ENCODE peak calls at places on chromosomes 4 and X, in seven cellular contexts. F is endothelial cell of umbilical vein, O is neural progenitor cell, A is psoas muscle, M is fibroblast of lung, X is cardiac muscle cell, W is OCI-LY7. I is an unnamed sample.
A peak's percentile ranks its signal among the peaks of the same experiment; 100 is the strongest.

GRCh38 chr4:77600521-77601451 is 4.8 kb upstream of the CXCL13 start:
- DNase-seq in F (peak; percentile 29), O (peak; percentile 64), A (no peak), M (peak; percentile 52), X (peak; percentile 61), W (peak; percentile 59), I (no peak)

GRCh38 chr4:25859429-25860148 is 3.2 kb downstream of the SEL1L3 start:
- DNase-seq in F (peak; percentile 63), O (no peak), A (no peak), M (no peak), X (peak; percentile 22), W (peak; percentile 80), I (no peak)

GRCh38 chr4:48653217-48654014 is 126.7 kb downstream of the FRYL start:
- DNase-seq in F (no peak), O (peak; percentile 20), A (peak; percentile 48), M (peak; percentile 80), X (peak; percentile 84), W (no peak), I (peak; percentile 23)

GRCh38 chrX:131262200-131262599 is 26.9 kb downstream of the IGSF1 start:
- DNase-seq in F (no peak), O (no peak), A (no peak), M (no peak), X (no peak), W (no peak), I (no peak)

GRCh38 chr4:18020145-18020670 is 1.3 kb downstream of the LCORL start:
- DNase-seq in F (peak; percentile 27), O (peak; percentile 18), A (no peak), M (peak; percentile 20), X (peak; percentile 37), W (peak; percentile 32), I (peak; percentile 9)

GRCh38 chr4:686371-687040 is 2.4 kb downstream of the SLC49A3 start:
- DNase-seq in F (no peak), O (no peak), A (no peak), M (no peak), X (no peak), W (no peak), I (no peak)

GRCh38 chr4:123046096-123046495 is 123.7 kb upstream of the NUDT6 start:
- DNase-seq in F (no peak), O (no peak), A (no peak), M (no peak), X (no peak), W (no peak), I (no peak)

GRCh38 chrX:63394872-63395271 is 43.7 kb upstream of the SPIN4 start:
- DNase-seq in F (no peak), O (no peak), A (no peak), M (no peak), X (no peak), W (no peak), I (no peak)

GRCh38 chr4:76105652-76106051 is 31.1 kb downstream of the ART3 start:
- DNase-seq in F (no peak), O (no peak), A (no peak), M (no peak), X (no peak), W (no peak), I (no peak)

GRCh38 chr4:184267206-184267608 is 49.5 kb upstream of the ENPP6 start:
- DNase-seq in F (no peak), O (no peak), A (no peak), M (no peak), X (no peak), W (peak; percentile 50), I (no peak)

GRCh38 chr4:7004331-7004730 is 38.8 kb upstream of the TADA2B start:
- DNase-seq in F (no peak), O (no peak), A (no peak), M (no peak), X (no peak), W (no peak), I (peak; percentile 80)

GRCh38 chr4:2829321-2829932 is 14.2 kb upstream of the ADD1 start:
- DNase-seq in F (no peak), O (no peak), A (no peak), M (no peak), X (no peak), W (no peak), I (no peak)

GRCh38 chr4:25525896-25526295 is 129.8 kb upstream of the SLC34A2 start:
- DNase-seq in F (no peak), O (no peak), A (no peak), M (no peak), X (no peak), W (no peak), I (no peak)

GRCh38 chrX:43655151-43655676 is 885 bp upstream of the MAOA start:
- DNase-seq in F (peak; percentile 36), O (peak; percentile 59), A (peak; percentile 43), M (peak; percentile 32), X (peak; percentile 56), W (no peak), I (no peak)

GRCh38 chr4:22780797-22781196 is 88.1 kb downstream of the GBA3 start:
- DNase-seq in F (no peak), O (no peak), A (no peak), M (no peak), X (no peak), W (no peak), I (no peak)

GRCh38 chr4:10384974-10385373 is 72.3 kb downstream of the ZNF518B start:
- DNase-seq in F (no peak), O (no peak), A (no peak), M (no peak), X (no peak), W (no peak), I (no peak)

GRCh38 chr4:30948653-30949052 is 228.5 kb downstream of the PCDH7 start:
- DNase-seq in F (peak; percentile 29), O (no peak), A (no peak), M (peak; percentile 78), X (peak; percentile 66), W (no peak), I (peak; percentile 82)

GRCh38 chrX:96683997-96684338 is 674 bp upstream of the DIAPH2 start:
- DNase-seq in F (no peak), O (peak; percentile 45), A (no peak), M (no peak), X (peak; percentile 30), W (peak; percentile 49), I (no peak)

GRCh38 chr4:8113611-8114343 is 44.8 kb downstream of the ABLIM2 start:
- DNase-seq in F (no peak), O (no peak), A (peak; percentile 43), M (no peak), X (no peak), W (no peak), I (no peak)
- H3K27ac ChIP-seq in F (no peak overlapping the region), O (no peak overlapping the region), A (peak overlapping the region; percentile 98), M (no peak overlapping the region), X (no peak overlapping the region), W (no peak overlapping the region), I (no peak overlapping the region)

GRCh38 chrX:74234829-74235228 is 69.2 kb upstream of the ZCCHC13 start:
- DNase-seq in F (no peak), O (no peak), A (no peak), M (no peak), X (no peak), W (no peak), I (no peak)
- TF ChIP-seq CTCF in F (no peak), O (no peak), A (no peak), M (no peak), X (no peak), W (no peak), I (peak; percentile 18)

GRCh38 chr4:169092889-169093522 is 83.0 kb upstream of the CBR4 start:
- DNase-seq in F (no peak), O (no peak), A (no peak), M (no peak), X (no peak), W (no peak), I (no peak)

GRCh38 chr4:169096221-169096620 is 86.2 kb upstream of the CBR4 start:
- DNase-seq in F (no peak), O (no peak), A (no peak), M (no peak), X (no peak), W (no peak), I (no peak)

GRCh38 chr4:169090479-169091215 is 80.6 kb upstream of the CBR4 start:
- DNase-seq in F (no peak), O (no peak), A (no peak), M (no peak), X (no peak), W (no peak), I (no peak)

GRCh38 chr4:169098054-169098896 is 88.2 kb upstream of the CBR4 start:
- DNase-seq in F (peak; percentile 91), O (no peak), A (no peak), M (no peak), X (peak; percentile 50), W (no peak), I (no peak)

DNA sequence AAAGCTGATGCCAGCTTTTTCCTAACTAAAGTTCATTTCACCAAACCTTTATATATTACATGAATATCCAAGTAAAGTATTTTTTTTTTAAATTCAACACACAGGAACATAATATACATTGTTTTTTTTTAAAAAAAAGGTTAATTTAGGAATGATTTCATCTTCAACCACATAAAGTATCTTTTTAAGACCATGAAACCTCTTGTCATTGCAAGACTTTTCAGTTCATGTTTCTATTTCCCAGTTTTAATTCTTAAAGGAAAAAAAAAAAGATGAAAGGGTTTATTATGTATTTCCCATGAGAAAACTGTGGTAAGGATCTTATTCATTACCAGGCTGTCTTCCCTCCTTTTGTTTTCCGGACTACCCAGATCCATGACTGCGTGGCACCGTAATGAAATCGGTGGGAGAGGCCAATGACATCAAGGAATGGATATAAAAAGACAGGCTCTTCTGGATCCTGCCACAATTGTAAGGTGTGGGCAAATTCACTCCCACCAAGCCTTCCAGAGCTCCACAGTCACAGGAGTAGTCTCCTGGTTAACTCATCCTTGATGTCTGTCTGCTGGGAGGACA is 84.7 kb upstream of the CBR4 start:
- DNase-seq in F (no peak), O (no peak), A (no peak), M (no peak), X (no peak), W (no peak), I (no peak)
- H3K4me1 ChIP-seq in F (peaks cover 22% of the 10 kb centered on the region), O (no peaks in the 10 kb centered on the region), A (no peaks in the 10 kb centered on the region), M (no peaks in the 10 kb centered on the region), X (peaks cover 5% of the 10 kb centered on the region), W (no peaks in the 10 kb centered on the region), I (no peaks in the 10 kb centered on the region)

GRCh38 chrX:120740072-120740471 is 110.2 kb upstream of the C1GALT1C1 start:
- DNase-seq in F (no peak), O (no peak), A (no peak), M (no peak), X (no peak), W (no peak), I (no peak)

GRCh38 chrX:120739300-120739699 is 109.4 kb upstream of the C1GALT1C1 start:
- DNase-seq in F (no peak), O (no peak), A (no peak), M (no peak), X (no peak), W (no peak), I (no peak)

GRCh38 chrX:120741452-120741851 is 111.6 kb upstream of the C1GALT1C1 start:
- DNase-seq in F (no peak), O (no peak), A (no peak), M (no peak), X (no peak), W (no peak), I (no peak)

GRCh38 chrX:120746153-120746552 is 116.3 kb upstream of the C1GALT1C1 start:
- DNase-seq in F (no peak), O (no peak), A (no peak), M (no peak), X (no peak), W (no peak), I (no peak)

DNA sequence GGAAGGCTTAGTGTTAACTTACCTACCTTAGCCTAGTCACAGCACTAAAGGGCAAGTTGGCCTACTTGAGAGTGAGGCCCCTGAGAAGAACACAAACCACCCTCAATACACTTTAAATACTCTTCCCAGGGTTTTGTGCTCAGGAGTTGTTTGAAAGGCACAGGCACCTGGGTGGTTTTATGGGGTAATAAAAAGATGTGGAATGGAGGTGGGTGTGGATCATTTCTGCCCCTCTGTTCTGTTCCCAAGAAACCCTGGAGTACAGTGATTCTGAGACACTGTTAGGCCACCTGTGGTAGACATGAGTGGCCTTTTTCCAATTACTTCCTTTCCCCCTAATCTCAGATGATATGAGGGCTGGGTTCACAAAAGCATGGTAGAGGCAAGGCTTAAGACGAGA is 113.4 kb upstream of the C1GALT1C1 start:
- DNase-seq in F (no peak), O (no peak), A (no peak), M (no peak), X (no peak), W (no peak), I (no peak)
- H3K27ac ChIP-seq in F (no peak overlapping the region), O (no peak overlapping the region), A (no peak overlapping the region), M (no peak overlapping the region), X (no peak overlapping the region), W (no peak overlapping the region), I (no peak overlapping the region)